ENCODE peak calls at places on chromosomes 6 and 20, in nine cellular contexts. U, K, P, W, M, Z, X, D and E are unnamed samples.

GRCh38 chr6:87817226-87817625 is 115.2 kb upstream of the AKIRIN2 start:
- DNase-seq in U (no peak), Z (no peak), M (no peak), X (no peak), W (no peak), D (no peak), K (no peak), P (no peak), E (no peak)

GRCh38 chr20:37941332-37941731 is 38.4 kb downstream of the VSTM2L start:
- DNase-seq in Z (no peak), P (peak), W (peak), D (no peak), U (no peak), M (no peak), K (no peak), X (no peak), E (no peak)

GRCh38 chr20:33674294-33675126 is at the start of gene NECAB3:
- DNase-seq in X (peak), D (peak), W (peak), U (peak), Z (peak), P (peak), K (peak), M (peak), E (no peak)

GRCh38 chr20:25042531-25043498 is 15.1 kb downstream of the ACSS1 start:
- DNase-seq in Z (no peak), M (peak), U (no peak), D (peak), X (no peak), P (no peak), W (peak), K (no peak), E (peak)

GRCh38 chr20:62480318-62480717 is 4.5 kb upstream of the GATA5 start:
- DNase-seq in M (no peak), K (no peak), P (no peak), W (no peak), U (peak), X (no peak), Z (no peak), D (no peak), E (no peak)

GRCh38 chr6:137602871-137603270 is 108.7 kb upstream of the OLIG3 start:
- DNase-seq in D (no peak), X (no peak), P (no peak), Z (no peak), W (no peak), U (no peak), K (no peak), M (no peak), E (no peak)

GRCh38 chr6:503610-504362 is 112.2 kb downstream of the IRF4 start:
- DNase-seq in P (no peak), U (no peak), W (no peak), K (no peak), Z (no peak), M (no peak), D (no peak), X (no peak), E (no peak)

GRCh38 chr20:56204206-56204605 is 44.3 kb upstream of the MC3R start:
- DNase-seq in P (no peak), K (no peak), U (no peak), Z (no peak), W (no peak), X (no peak), D (no peak), M (no peak), E (no peak)

GRCh38 chr20:50126662-50127061 is 13.7 kb upstream of the UBE2V1 start:
- DNase-seq in K (no peak), M (peak), Z (no peak), X (no peak), U (no peak), P (no peak), D (no peak), W (peak), E (no peak)

GRCh38 chr6:67881706-67882065 is 753.4 kb upstream of the ADGRB3 start:
- DNase-seq in X (no peak), D (no peak), M (no peak), K (no peak), Z (no peak), U (no peak), P (no peak), W (no peak), E (no peak)

GRCh38 chr6:163187606-163188005 is 226.9 kb upstream of the QKI start:
- DNase-seq in P (no peak), M (no peak), U (no peak), K (no peak), X (no peak), D (no peak), W (no peak), Z (no peak), E (no peak)

GRCh38 chr6:169890049-169890448 is 138.6 kb downstream of the ERMARD start:
- DNase-seq in X (no peak), U (no peak), P (no peak), D (no peak), M (no peak), Z (no peak), K (no peak), W (no peak), E (no peak)

GRCh38 chr6:136016228-136017225 is 165.0 kb downstream of the PDE7B start:
- DNase-seq in M (no peak), X (no peak), P (peak), W (no peak), K (no peak), D (no peak), Z (peak), U (no peak), E (no peak)

GRCh38 chr6:79455446-79455845 is 81.8 kb downstream of the LCA5 start:
- DNase-seq in U (no peak), M (no peak), X (peak), W (no peak), K (no peak), Z (no peak), D (no peak), P (no peak), E (no peak)

GRCh38 chr6:79453558-79454042 is 83.6 kb downstream of the LCA5 start:
- DNase-seq in Z (peak), P (no peak), U (peak), X (peak), D (no peak), W (no peak), K (no peak), M (no peak), E (no peak)

GRCh38 chr6:79446006-79446405 is 91.2 kb downstream of the LCA5 start:
- DNase-seq in Z (peak), U (no peak), W (no peak), M (no peak), K (no peak), P (no peak), D (no peak), X (no peak), E (no peak)

GRCh38 chr6:79450984-79451383 is 86.2 kb downstream of the LCA5 start:
- DNase-seq in W (no peak), M (no peak), U (no peak), D (no peak), X (no peak), P (no peak), K (no peak), Z (no peak), E (no peak)
- H3K4me3 ChIP-seq in W (no peak), M (no peak), U (no peak), D (no peak), X (no peak), P (no peak), K (no peak), Z (no peak), E (no peak)

DNA sequence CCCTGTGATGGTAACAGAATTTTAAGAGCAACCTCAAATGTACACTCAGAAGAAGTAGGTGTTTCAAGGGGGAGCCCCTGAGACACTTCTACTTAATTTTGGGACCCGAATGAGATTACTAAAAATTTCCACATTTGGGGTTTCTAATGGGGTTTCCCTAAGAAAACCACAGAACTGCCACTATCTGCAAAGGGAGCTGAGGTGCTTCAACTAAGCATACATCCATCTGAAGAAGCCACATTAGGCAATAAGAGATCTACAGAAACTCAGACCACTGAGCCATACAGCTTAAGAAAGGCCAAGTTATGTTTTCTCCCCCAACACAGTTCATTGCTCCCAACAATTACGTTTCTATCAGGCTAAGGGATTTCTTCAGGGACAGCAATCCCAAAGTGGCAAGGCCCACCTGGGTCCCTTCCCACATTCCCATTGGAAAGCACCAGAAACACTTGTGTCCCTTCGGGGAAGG is 5.2 kb downstream of the BCL2L1 start:
- DNase-seq in P (no peak), K (no peak), U (no peak), M (no peak), X (no peak), Z (no peak), D (peak), W (no peak), E (peak)
- H3K4me3 ChIP-seq in P (no peak), K (no peak), U (no peak), M (peak), X (no peak), Z (no peak), D (no peak), W (peak), E (peak)

GRCh38 chr6:7389162-7389450 is 436 bp downstream of the CAGE1 start:
- DNase-seq in M (no peak), P (no peak), Z (peak), W (no peak), U (peak), D (no peak), K (no peak), X (peak), E (no peak)
- H3K4me3 ChIP-seq in M (peak), P (peak), Z (peak), W (peak), U (peak), D (peak), K (peak), X (peak), E (peak)

GRCh38 chr20:57293998-57294397 is 27.6 kb upstream of the BMP7 start:
- DNase-seq in Z (no peak), K (no peak), X (no peak), D (no peak), W (no peak), U (no peak), M (no peak), P (no peak), E (no peak)

GRCh38 chr20:57291694-57292093 is 25.3 kb upstream of the BMP7 start:
- DNase-seq in M (no peak), W (no peak), Z (no peak), K (no peak), X (no peak), U (no peak), D (no peak), P (no peak), E (no peak)

GRCh38 chr20:57294558-57294957 is 28.1 kb upstream of the BMP7 start:
- DNase-seq in D (no peak), U (no peak), Z (no peak), X (no peak), P (peak), M (no peak), W (no peak), K (no peak), E (no peak)

GRCh38 chr20:57291003-57291402 is 24.6 kb upstream of the BMP7 start:
- DNase-seq in Z (no peak), U (no peak), W (no peak), K (no peak), X (no peak), D (no peak), M (no peak), P (peak), E (no peak)

DNA sequence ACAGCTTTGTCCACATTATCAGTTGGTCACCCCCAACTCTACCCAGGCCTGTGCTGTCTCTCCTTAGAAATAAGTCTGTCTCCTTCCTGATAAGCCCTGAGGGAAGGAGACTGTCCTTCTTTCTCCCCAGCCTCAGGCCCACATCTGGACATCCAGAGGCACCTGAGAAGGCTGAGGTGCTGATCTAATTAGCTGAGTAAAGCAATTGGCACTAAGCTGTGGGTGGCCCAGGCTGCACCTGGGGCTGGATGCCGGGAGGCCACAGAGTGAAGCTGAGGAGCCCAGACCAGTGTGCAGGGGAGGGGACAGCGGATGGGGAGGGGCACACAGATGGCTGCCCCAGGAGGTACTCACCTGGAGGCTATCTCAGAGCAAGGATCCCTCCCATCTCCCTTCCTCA is 26.2 kb upstream of the BMP7 start:
- DNase-seq in P (no peak), U (no peak), W (no peak), K (no peak), M (no peak), X (no peak), D (no peak), Z (no peak), E (no peak)
- H3K4me3 ChIP-seq in P (no peak), U (no peak), W (no peak), K (no peak), M (no peak), X (no peak), D (no peak), Z (no peak), E (no peak)

DNA sequence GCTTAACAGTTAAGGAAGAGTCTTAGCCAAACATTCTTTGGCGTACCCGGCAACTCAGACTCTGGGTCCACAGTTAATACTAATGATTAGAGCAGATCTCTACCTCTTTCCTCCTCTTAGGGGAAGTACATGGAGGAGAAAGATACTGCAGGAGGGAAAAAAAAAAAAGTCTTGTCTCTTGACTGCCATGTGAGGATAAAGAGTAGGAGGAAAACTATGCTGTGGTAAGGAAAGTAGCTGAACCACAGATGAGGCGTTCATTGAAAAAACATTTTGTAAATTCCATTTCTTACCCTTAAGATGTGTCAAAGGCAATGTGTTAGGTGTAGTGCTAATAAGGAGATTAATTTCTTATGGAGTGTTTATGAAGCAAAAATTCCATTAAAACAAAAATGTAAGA is 43.9 kb upstream of the MARCKS start:
- DNase-seq in U (peak), X (no peak), P (no peak), W (no peak), Z (peak), M (no peak), K (no peak), D (no peak), E (no peak)
- H3K4me3 ChIP-seq in U (no peak), X (no peak), P (no peak), W (no peak), Z (no peak), M (no peak), K (no peak), D (no peak), E (no peak)

DNA sequence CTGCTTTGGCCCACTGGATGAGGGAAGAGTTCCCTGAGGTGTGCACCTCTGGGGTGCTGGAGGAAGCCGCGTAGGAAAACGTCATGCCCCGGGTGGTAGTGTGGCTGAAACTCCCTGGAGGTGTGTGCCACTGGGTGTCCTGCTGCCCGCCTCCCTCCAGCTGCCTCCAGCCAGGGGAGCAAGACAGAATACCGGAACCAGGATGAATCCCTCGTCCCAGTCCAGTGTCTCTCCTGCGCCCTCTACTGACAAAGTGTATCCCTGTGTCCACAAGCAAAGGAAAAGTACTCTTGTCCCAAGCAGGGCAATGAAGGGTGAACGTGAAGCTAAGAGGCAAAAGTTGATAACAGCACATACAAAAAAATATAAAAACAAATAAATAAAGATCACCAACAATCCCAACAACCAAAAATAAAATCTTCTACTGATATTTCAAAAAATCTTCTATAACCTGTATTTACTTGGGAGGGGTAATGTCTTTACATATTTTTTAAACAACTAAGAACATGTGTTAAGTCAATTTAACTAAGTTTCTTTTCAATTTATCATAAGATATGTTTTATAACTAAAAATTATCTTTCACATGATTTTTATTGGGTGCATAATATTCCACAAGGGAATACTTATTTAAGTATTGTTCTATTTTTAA is 437.6 kb downstream of the MAFB start:
- DNase-seq in K (no peak), X (peak), D (no peak), W (no peak), U (peak), Z (peak), M (peak), P (peak), E (no peak)
- H3K4me3 ChIP-seq in K (no peak), X (no peak), D (no peak), W (no peak), U (no peak), Z (no peak), M (no peak), P (no peak), E (no peak)